ENCODE peak calls at places on chromosomes 6 and 20, in seven cellular contexts. M, W, B, A, O, E and V are unnamed samples.

GRCh38 chr6:27672113-27672799 is 199.4 kb upstream of the ZNF184 start:
- DNase-seq in M (peak), W (peak), B (no peak), A (no peak), O (no peak), E (no peak), V (no peak)

GRCh38 chr20:51700809-51701285 is 67.3 kb downstream of the ATP9A start:
- DNase-seq in M (peak), W (peak), B (no peak), A (no peak), O (no peak), E (no peak), V (no peak)

GRCh38 chr6:43983632-43984031 is 143.6 kb downstream of the MRPL14 start:
- DNase-seq in M (no peak), W (no peak), B (no peak), A (no peak), O (no peak), E (no peak), V (no peak)

GRCh38 chr6:159594106-159594749 is 98.8 kb downstream of the SOD2 start:
- DNase-seq in M (no peak), W (no peak), B (no peak), A (no peak), O (no peak), E (no peak), V (no peak)

GRCh38 chr6:110813813-110814487 is 1.3 kb downstream of the CDK19 start:
- DNase-seq in M (peak), W (peak), B (no peak), A (no peak), O (no peak), E (peak), V (no peak)

GRCh38 chr6:133645000-133645619 is 243.8 kb upstream of the TCF21 start:
- DNase-seq in M (peak), W (no peak), B (no peak), A (no peak), O (no peak), E (no peak), V (no peak)

GRCh38 chr6:24974182-24975171 is 38.7 kb upstream of the RIPOR2 start:
- DNase-seq in M (no peak), W (peak), B (no peak), A (no peak), O (no peak), E (no peak), V (peak)

GRCh38 chr20:63137851-63138415 is 78.0 kb downstream of the YTHDF1 start:
- DNase-seq in M (no peak), W (no peak), B (no peak), A (no peak), O (no peak), E (no peak), V (no peak)

GRCh38 chr6:135053433-135053832 is 1.2 kb downstream of the HBS1L start:
- DNase-seq in M (no peak), W (no peak), B (no peak), A (no peak), O (no peak), E (no peak), V (no peak)

GRCh38 chr6:97469451-97469850 is 186.4 kb upstream of the MMS22L start:
- DNase-seq in M (no peak), W (no peak), B (no peak), A (no peak), O (no peak), E (no peak), V (no peak)

GRCh38 chr6:125236536-125237327 is 65.0 kb downstream of the HDDC2 start:
- DNase-seq in M (no peak), W (no peak), B (no peak), A (no peak), O (no peak), E (no peak), V (no peak)

GRCh38 chr20:38250607-38251006 is 9.9 kb downstream of the KIAA1755 start:
- DNase-seq in M (no peak), W (no peak), B (no peak), A (no peak), O (no peak), E (no peak), V (no peak)

GRCh38 chr6:50030777-50031562 is 9.2 kb upstream of the DEFB110 start:
- DNase-seq in M (peak), W (peak), B (no peak), A (no peak), O (no peak), E (no peak), V (no peak)

GRCh38 chr6:156787569-156788492 is 10.7 kb downstream of the ARID1B start:
- DNase-seq in M (no peak), W (no peak), B (no peak), A (no peak), O (no peak), E (no peak), V (no peak)

GRCh38 chr20:20547221-20547875 is 165.1 kb downstream of the RALGAPA2 start:
- DNase-seq in M (no peak), W (peak), B (no peak), A (no peak), O (no peak), E (no peak), V (no peak)

GRCh38 chr6:142009647-142010046 is 123.1 kb upstream of the GJE1 start:
- DNase-seq in M (peak), W (peak), B (no peak), A (no peak), O (no peak), E (no peak), V (no peak)

GRCh38 chr6:167543602-167544506 is 219.0 kb downstream of the TTLL2 start:
- DNase-seq in M (no peak), W (no peak), B (no peak), A (no peak), O (peak), E (no peak), V (no peak)

GRCh38 chr6:38713812-38714211 is 1.3 kb upstream of the DNAH8 start:
- DNase-seq in M (no peak), W (no peak), B (no peak), A (peak), O (no peak), E (no peak), V (peak)

GRCh38 chr20:58448958-58449357 is 59.9 kb downstream of the VAPB start:
- DNase-seq in M (no peak), W (no peak), B (no peak), A (no peak), O (no peak), E (no peak), V (no peak)